ENCODE peak calls at places on chromosomes 3 and 15, in ten cellular contexts. Y, S, H, F, T, N, Z, O, R and U are unnamed samples.

GRCh38 chr3:58691997-58692396 is 25.4 kb upstream of the FAM3D start:
- DNase-seq in Y (no peak), S (no peak), H (no peak), F (no peak), T (no peak), N (no peak), Z (no peak), O (peak; percentile 12), R (no peak), U (no peak)

GRCh38 chr3:38576131-38577088 is 73.1 kb downstream of the SCN5A start:
- DNase-seq in Y (no peak), S (no peak), H (no peak), F (peak; percentile 4), T (no peak), N (peak; percentile 27), Z (no peak), O (no peak), R (no peak), U (no peak)

GRCh38 chr3:110149763-110150162 is 812.4 kb upstream of the DPPA4 start:
- DNase-seq in Y (no peak), S (no peak), H (no peak), F (no peak), T (no peak), N (no peak), Z (no peak), O (no peak), R (no peak), U (no peak)

GRCh38 chr3:134312873-134313838 is 61.1 kb downstream of the AMOTL2 start:
- DNase-seq in Y (no peak), S (no peak), H (no peak), F (peak; percentile 65), T (no peak), N (peak; percentile 82), Z (no peak), O (no peak), R (no peak), U (no peak)

GRCh38 chr3:187952849-187953248 is 201.1 kb upstream of the LPP start:
- DNase-seq in Y (no peak), S (no peak), H (no peak), F (no peak), T (no peak), N (no peak), Z (no peak), O (peak; percentile 49), R (no peak), U (no peak)

GRCh38 chr3:73848173-73848751 is 223.5 kb upstream of the PDZRN3 start:
- DNase-seq in Y (no peak), S (no peak), H (no peak), F (no peak), T (peak; percentile 22), N (no peak), Z (no peak), O (peak; percentile 13), R (no peak), U (no peak)

GRCh38 chr15:48981941-48982340 is 18.2 kb upstream of the SHC4 start:
- DNase-seq in Y (no peak), S (no peak), H (no peak), F (no peak), T (no peak), N (no peak), Z (no peak), O (peak; percentile 76), R (no peak), U (no peak)

GRCh38 chr3:177538064-177538742 is 340.9 kb upstream of the TBL1XR1 start:
- DNase-seq in Y (no peak), S (no peak), H (no peak), F (no peak), T (no peak), N (peak; percentile 71), Z (no peak), O (peak; percentile 22), R (no peak), U (no peak)

GRCh38 chr3:172616061-172616461 is 92.8 kb upstream of the TNFSF10 start:
- DNase-seq in Y (no peak), S (no peak), H (no peak), F (no peak), T (peak; percentile 16), N (no peak), Z (no peak), O (no peak), R (no peak), U (no peak)

GRCh38 chr3:173006006-173006405 is 135.0 kb downstream of the SPATA16 start:
- DNase-seq in Y (no peak), S (no peak), H (no peak), F (no peak), T (no peak), N (no peak), Z (no peak), O (no peak), R (no peak), U (no peak)

GRCh38 chr3:128094295-128095151 is 29.1 kb downstream of the RUVBL1 start:
- DNase-seq in Y (no peak), S (no peak), H (no peak), F (no peak), T (no peak), N (no peak), Z (no peak), O (no peak), R (no peak), U (no peak)

GRCh38 chr3:12345141-12345561 is 56.3 kb downstream of the PPARG start:
- DNase-seq in Y (no peak), S (no peak), H (no peak), F (no peak), T (no peak), N (no peak), Z (no peak), O (peak; percentile 77), R (no peak), U (no peak)

GRCh38 chr3:180018588-180018987 is 18.1 kb downstream of the PEX5L start:
- DNase-seq in Y (no peak), S (no peak), H (no peak), F (no peak), T (peak; percentile 55), N (no peak), Z (no peak), O (no peak), R (peak; percentile 6), U (no peak)

GRCh38 chr15:78565097-78565950 is at the start of gene CHRNA5:
- DNase-seq in Y (peak; percentile 9), S (peak; percentile 66), H (peak; percentile 55), F (peak; percentile 95), T (peak; percentile 87), N (peak; percentile 88), Z (peak; percentile 52), O (peak; percentile 83), R (peak; percentile 89), U (peak; percentile 66)

GRCh38 chr15:62706361-62706760 is 336.2 kb upstream of the TPM1 start:
- DNase-seq in Y (no peak), S (no peak), H (no peak), F (no peak), T (no peak), N (no peak), Z (no peak), O (peak; percentile 18), R (no peak), U (no peak)

GRCh38 chr3:177286034-177286433 is 88.8 kb upstream of the TBL1XR1 start:
- DNase-seq in Y (no peak), S (no peak), H (no peak), F (no peak), T (no peak), N (no peak), Z (no peak), O (peak; percentile 92), R (no peak), U (no peak)

GRCh38 chr3:31226331-31226730 is 306.4 kb upstream of the STT3B start:
- DNase-seq in Y (peak; percentile 46), S (no peak), H (no peak), F (no peak), T (peak; percentile 52), N (no peak), Z (no peak), O (no peak), R (no peak), U (no peak)

GRCh38 chr3:141076821-141077571 is 25.8 kb downstream of the SPSB4 start:
- DNase-seq in Y (peak; percentile 25), S (no peak), H (no peak), F (no peak), T (no peak), N (peak; percentile 78), Z (peak; percentile 21), O (no peak), R (no peak), U (no peak)

GRCh38 chr3:129556890-129557736 is 14.1 kb downstream of the H1-8 start:
- DNase-seq in Y (no peak), S (no peak), H (no peak), F (no peak), T (no peak), N (no peak), Z (no peak), O (no peak), R (no peak), U (no peak)

GRCh38 chr3:143090966-143091365 is 28.6 kb upstream of the CHST2 start:
- DNase-seq in Y (no peak), S (no peak), H (no peak), F (no peak), T (no peak), N (no peak), Z (no peak), O (no peak), R (no peak), U (no peak)

GRCh38 chr3:30620402-30621360 is 14.3 kb downstream of the TGFBR2 start:
- DNase-seq in Y (no peak), S (no peak), H (no peak), F (no peak), T (no peak), N (no peak), Z (peak; percentile 52), O (no peak), R (no peak), U (peak; percentile 70)

GRCh38 chr15:94206463-94207167 is 24.7 kb upstream of the MCTP2 start:
- DNase-seq in Y (no peak), S (no peak), H (no peak), F (no peak), T (no peak), N (no peak), Z (peak; percentile 49), O (peak; percentile 94), R (no peak), U (peak; percentile 81)

GRCh38 chr15:43872416-43873020 is 45.7 kb downstream of the WDR76 start:
- DNase-seq in Y (no peak), S (no peak), H (no peak), F (peak; percentile 33), T (peak; percentile 54), N (no peak), Z (no peak), O (peak; percentile 27), R (peak; percentile 22), U (no peak)

GRCh38 chr15:74300057-74300620 is 64.0 kb downstream of the CCDC33 start:
- DNase-seq in Y (no peak), S (no peak), H (no peak), F (no peak), T (no peak), N (no peak), Z (no peak), O (no peak), R (no peak), U (no peak)

GRCh38 chr15:41291065-41291631 is 41.2 kb downstream of the OIP5 start:
- DNase-seq in Y (no peak), S (no peak), H (no peak), F (no peak), T (peak; percentile 71), N (no peak), Z (no peak), O (no peak), R (no peak), U (no peak)

GRCh38 chr3:12159227-12159601 is 502 bp upstream of the TIMP4 start:
- DNase-seq in Y (no peak), S (no peak), H (no peak), F (no peak), T (no peak), N (no peak), Z (no peak), O (no peak), R (no peak), U (no peak)

GRCh38 chr3:66378256-66378655 is 122.6 kb downstream of the LRIG1 start:
- DNase-seq in Y (peak; percentile 42), S (peak; percentile 36), H (peak; percentile 29), F (no peak), T (peak; percentile 22), N (no peak), Z (no peak), O (no peak), R (no peak), U (no peak)

GRCh38 chr3:122719273-122719921 is 38.8 kb downstream of the PARP14 start:
- DNase-seq in Y (no peak), S (no peak), H (no peak), F (no peak), T (no peak), N (no peak), Z (no peak), O (no peak), R (no peak), U (no peak)